ENCODE peak calls at places on chromosomes 7 and 10, in four cellular contexts. One of them, this sample, is unnamed.

GRCh38 chr10:85224366-85224960 is 896.1 kb downstream of the CCSER2 start:
- DNase-seq in H9: no peak
- DNase-seq in mesenchymal stem cell: no peak
- DNase-seq in H1: no peak
- DNase-seq in this sample: no peak

GRCh38 chr10:104681485-104681884 is 40.4 kb downstream of the SORCS3 start:
- DNase-seq in H9: no peak
- DNase-seq in mesenchymal stem cell: no peak
- DNase-seq in H1: no peak
- DNase-seq in this sample: no peak

GRCh38 chr10:131210181-131210580 is 101.3 kb downstream of the TCERG1L start:
- DNase-seq in H9: peak; percentile 14
- DNase-seq in mesenchymal stem cell: no peak
- DNase-seq in H1: peak; percentile 1
- DNase-seq in this sample: no peak

GRCh38 chr10:79266092-79266491 is 81.2 kb upstream of the PPIF start:
- DNase-seq in H9: no peak
- DNase-seq in mesenchymal stem cell: no peak
- DNase-seq in H1: no peak
- DNase-seq in this sample: no peak

GRCh38 chr7:2644514-2645273 is 12.9 kb downstream of the TTYH3 start:
- DNase-seq in H9: no peak
- DNase-seq in mesenchymal stem cell: no peak
- DNase-seq in H1: no peak
- DNase-seq in this sample: no peak

GRCh38 chr7:148058753-148059152 is 531.8 kb upstream of the C7orf33 start:
- DNase-seq in H9: no peak
- DNase-seq in mesenchymal stem cell: no peak
- DNase-seq in H1: no peak
- DNase-seq in this sample: no peak

GRCh38 chr7:137689761-137690160 is 157.0 kb downstream of the DGKI start:
- DNase-seq in H9: no peak
- DNase-seq in mesenchymal stem cell: no peak
- DNase-seq in H1: no peak
- DNase-seq in this sample: no peak

GRCh38 chr7:1233328-1234048 is 816 bp downstream of the UNCX start:
- DNase-seq in H9: peak; percentile 56
- DNase-seq in mesenchymal stem cell: no peak
- DNase-seq in H1: no peak
- DNase-seq in this sample: no peak

GRCh38 chr7:1081931-1082401 is 5.9 kb upstream of the GPER1 start:
- DNase-seq in H9: no peak
- DNase-seq in mesenchymal stem cell: peak; percentile 72
- DNase-seq in H1: no peak
- DNase-seq in this sample: no peak

GRCh38 chr7:24963218-24963617 is 16.8 kb downstream of the OSBPL3 start:
- DNase-seq in H9: no peak
- DNase-seq in mesenchymal stem cell: peak; percentile 45
- DNase-seq in H1: no peak
- DNase-seq in this sample: no peak

GRCh38 chr10:119742988-119743646 is 17.3 kb downstream of the INPP5F start:
- DNase-seq in H9: no peak
- DNase-seq in mesenchymal stem cell: no peak
- DNase-seq in H1: peak; percentile 39
- DNase-seq in this sample: no peak

GRCh38 chr7:133530682-133531081 is 277.8 kb downstream of the EXOC4 start:
- DNase-seq in H9: no peak
- DNase-seq in mesenchymal stem cell: no peak
- DNase-seq in H1: no peak
- DNase-seq in this sample: no peak

GRCh38 chr10:51860257-51860656 is 160.9 kb upstream of the CSTF2T start:
- DNase-seq in H9: no peak
- DNase-seq in mesenchymal stem cell: peak; percentile 41
- DNase-seq in H1: no peak
- DNase-seq in this sample: no peak

DNA sequence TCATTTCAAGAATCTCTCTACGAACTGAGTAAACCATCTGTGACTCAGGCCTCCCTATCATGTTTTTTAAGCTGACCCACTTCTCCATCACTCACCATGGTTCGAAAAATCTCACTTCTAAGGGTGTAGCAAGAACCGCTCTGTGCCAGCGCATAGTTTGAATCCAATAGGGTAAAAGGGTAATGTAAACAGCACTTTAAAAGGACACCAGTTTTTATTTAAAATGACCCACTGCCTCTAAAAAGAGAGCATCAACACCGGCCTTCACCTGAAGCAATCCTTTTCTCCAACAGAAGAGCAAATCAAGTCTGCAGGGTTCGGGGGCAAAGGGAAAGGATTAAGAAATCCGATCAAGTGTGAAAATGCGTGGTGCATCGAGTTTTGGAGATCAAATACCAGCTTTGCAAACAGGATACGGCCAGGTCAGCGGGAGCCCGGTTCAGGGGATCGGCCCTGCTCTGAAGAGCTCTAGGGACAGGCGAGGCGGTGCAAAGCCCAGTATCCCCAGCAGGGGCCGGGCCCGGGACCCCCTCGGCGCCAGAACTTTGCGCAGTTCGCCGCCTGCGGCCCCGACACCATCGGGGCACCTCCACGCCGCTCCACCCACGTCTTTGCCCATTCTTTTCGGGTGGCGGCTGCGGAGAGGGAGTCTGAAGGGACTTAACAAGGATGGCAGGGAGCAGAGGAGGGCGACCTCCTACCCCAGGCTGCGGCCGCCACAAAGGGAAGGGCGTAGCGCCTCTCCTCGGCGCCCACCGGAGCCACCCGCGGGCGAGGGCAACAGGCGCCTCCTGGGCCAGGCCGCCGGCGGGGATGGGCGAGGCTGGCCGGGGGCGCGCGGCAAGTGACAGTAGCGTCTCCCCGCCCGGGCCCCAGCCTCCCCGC is 840 bp downstream of the NMT2 start:
- DNase-seq in H9: peak; percentile 79
- DNase-seq in mesenchymal stem cell: peak; percentile 70
- DNase-seq in H1: peak; percentile 83
- DNase-seq in this sample: peak; percentile 63
- H2BK5ac ChIP-seq in H9: no peak overlapping the region
- H2BK5ac ChIP-seq in mesenchymal stem cell: peak overlapping the region; percentile 84
- H2BK5ac ChIP-seq in H1: no peak overlapping the region
- H2BK5ac ChIP-seq in this sample: no peak overlapping the region

GRCh38 chr7:22563621-22564241 is 63.7 kb upstream of the STEAP1B start:
- DNase-seq in H9: no peak
- DNase-seq in mesenchymal stem cell: peak; percentile 37
- DNase-seq in H1: no peak
- DNase-seq in this sample: no peak
- H2BK15ac ChIP-seq in H9: no peak overlapping the region
- H2BK15ac ChIP-seq in mesenchymal stem cell: peak overlapping the region; percentile 90
- H2BK15ac ChIP-seq in H1: peak overlapping the region; percentile 76
- H2BK15ac ChIP-seq in this sample: peak overlapping the region; percentile 29

DNA sequence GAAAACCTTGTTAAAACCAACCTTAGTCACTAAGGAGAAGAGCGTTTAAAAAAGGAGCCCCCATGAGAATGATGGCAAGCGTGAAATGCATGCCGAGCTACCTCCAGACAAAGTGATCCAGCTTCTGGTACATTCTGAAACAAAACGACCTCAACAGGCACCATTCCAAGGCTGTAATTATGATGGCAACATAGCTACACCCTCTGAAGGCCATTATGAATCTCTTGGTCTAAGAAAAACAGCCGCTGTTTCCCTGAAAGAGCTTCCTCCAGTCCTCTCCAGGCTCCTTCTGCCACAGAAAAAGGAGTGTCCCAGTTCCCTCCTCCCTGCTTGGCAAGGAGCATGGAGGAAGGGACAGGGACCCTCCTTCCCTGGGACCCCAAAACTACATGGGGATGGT is 50.0 kb upstream of the ABLIM1 start:
- DNase-seq in H9: no peak
- DNase-seq in mesenchymal stem cell: no peak
- DNase-seq in H1: no peak
- DNase-seq in this sample: no peak
- H2BK12ac ChIP-seq in H9: no peak overlapping the region
- H2BK12ac ChIP-seq in mesenchymal stem cell: peak overlapping the region; percentile 67
- H2BK12ac ChIP-seq in H1: no peak overlapping the region
- H2BK12ac ChIP-seq in this sample: no peak overlapping the region

GRCh38 chr7:73652541-73652949 is 15.1 kb upstream of the VPS37D start:
- DNase-seq in H9: no peak
- DNase-seq in mesenchymal stem cell: no peak
- DNase-seq in H1: no peak
- DNase-seq in this sample: no peak
- H2BK5ac ChIP-seq in H9: no peak overlapping the region
- H2BK5ac ChIP-seq in mesenchymal stem cell: no peak overlapping the region
- H2BK5ac ChIP-seq in H1: no peak overlapping the region
- H2BK5ac ChIP-seq in this sample: no peak overlapping the region

GRCh38 chr7:36475011-36475342 is 85.3 kb downstream of the ANLN start:
- DNase-seq in H9: no peak
- DNase-seq in mesenchymal stem cell: no peak
- DNase-seq in H1: no peak
- DNase-seq in this sample: no peak

GRCh38 chr7:36475371-36475770 is 85.7 kb downstream of the ANLN start:
- DNase-seq in H9: no peak
- DNase-seq in mesenchymal stem cell: no peak
- DNase-seq in H1: no peak
- DNase-seq in this sample: no peak

GRCh38 chr7:36472141-36472729 is 82.6 kb downstream of the ANLN start:
- DNase-seq in H9: no peak
- DNase-seq in mesenchymal stem cell: no peak
- DNase-seq in H1: no peak
- DNase-seq in this sample: no peak

GRCh38 chr7:36473454-36474282 is 84.0 kb downstream of the ANLN start:
- DNase-seq in H9: peak; percentile 69
- DNase-seq in mesenchymal stem cell: no peak
- DNase-seq in H1: peak; percentile 89
- DNase-seq in this sample: peak; percentile 30

GRCh38 chr7:36474283-36475010 is 84.8 kb downstream of the ANLN start:
- DNase-seq in H9: no peak
- DNase-seq in mesenchymal stem cell: no peak
- DNase-seq in H1: no peak
- DNase-seq in this sample: no peak
- H2BK15ac ChIP-seq in H9: no peak overlapping the region
- H2BK15ac ChIP-seq in mesenchymal stem cell: no peak overlapping the region
- H2BK15ac ChIP-seq in H1: no peak overlapping the region
- H2BK15ac ChIP-seq in this sample: no peak overlapping the region

GRCh38 chr10:24440817-24441790 is 232.2 kb downstream of the KIAA1217 start:
- DNase-seq in H9: no peak
- DNase-seq in mesenchymal stem cell: peak; percentile 78
- DNase-seq in H1: no peak
- DNase-seq in this sample: no peak
- H2BK12ac ChIP-seq in H9: no peak overlapping the region
- H2BK12ac ChIP-seq in mesenchymal stem cell: no peak overlapping the region
- H2BK12ac ChIP-seq in H1: no peak overlapping the region
- H2BK12ac ChIP-seq in this sample: no peak overlapping the region

This sample was measured in neuronal stem cell.